ENCODE peak calls at places on chromosome 16, in nine cellular contexts. S is cardiac fibroblast, R is Panc1, T is GM12865, O is fibroblast of the aortic adventitia, H is coronary artery, X is Calu3, A is neural progenitor cell, J is right atrium auricular region. B is an unnamed sample.

GRCh38 chr16:83400234-83400633 is 407.5 kb upstream of the HSBP1 start:
- DNase-seq in H (no peak), T (no peak), J (no peak), X (no peak), A (peak; percentile 35), R (no peak), S (no peak), O (no peak), B (no peak)

GRCh38 chr16:54651440-54651839 is 279.2 kb upstream of the IRX5 start:
- DNase-seq in J (no peak), O (no peak), T (no peak), X (no peak), R (no peak), H (no peak), S (no peak), A (peak; percentile 93), B (no peak)

GRCh38 chr16:67701420-67701819 is 17.7 kb downstream of the GFOD2 start:
- DNase-seq in H (no peak), J (no peak), T (no peak), O (no peak), X (no peak), R (no peak), A (no peak), S (no peak), B (no peak)

GRCh38 chr16:19808061-19808621 is 76.5 kb downstream of the GPRC5B start:
- DNase-seq in J (no peak), O (peak; percentile 52), R (no peak), T (peak; percentile 54), A (peak; percentile 43), X (peak; percentile 85), S (peak; percentile 64), H (no peak), B (no peak)

GRCh38 chr16:17801024-17801423 is 330.3 kb upstream of the XYLT1 start:
- DNase-seq in O (peak; percentile 46), X (no peak), T (no peak), J (no peak), S (no peak), R (no peak), H (no peak), A (no peak), B (no peak)

GRCh38 chr16:66900721-66901441 is 17.8 kb downstream of the CDH16 start:
- DNase-seq in T (no peak), X (no peak), O (peak; percentile 55), A (no peak), H (no peak), S (no peak), J (no peak), R (no peak), B (no peak)

GRCh38 chr16:5916711-5917191 is 819.2 kb upstream of the EEF2KMT start:
- DNase-seq in O (no peak), X (peak; percentile 21), H (no peak), J (no peak), T (no peak), S (no peak), R (no peak), A (peak; percentile 61), B (no peak)

GRCh38 chr16:19878760-19879159 is 5.9 kb downstream of the GPRC5B start:
- DNase-seq in H (no peak), O (no peak), A (no peak), T (no peak), S (no peak), R (no peak), J (no peak), X (no peak), B (no peak)

GRCh38 chr16:27588052-27588451 is 38.1 kb downstream of the KATNIP start:
- DNase-seq in H (no peak), A (no peak), O (no peak), J (no peak), X (no peak), T (no peak), R (no peak), S (no peak), B (no peak)

GRCh38 chr16:29198231-29198630 is 208.3 kb downstream of the NPIPB11 start:
- DNase-seq in R (no peak), H (no peak), T (no peak), X (no peak), A (no peak), J (peak; percentile 26), S (no peak), O (no peak), B (no peak)

GRCh38 chr16:29192329-29193247 is 207.7 kb downstream of the LAT start:
- DNase-seq in R (no peak), S (no peak), X (no peak), A (no peak), T (no peak), H (peak; percentile 66), J (peak; percentile 52), O (no peak), B (no peak)
- TF ChIP-seq CTCF in R (no peak), S (peak; percentile 8), X (peak; percentile 49), A (no peak), T (peak; percentile 9), H (no peak), J (no peak), O (peak; percentile 21), B (no peak)

GRCh38 chr16:22186517-22186916 is 19.6 kb upstream of the EEF2K start:
- DNase-seq in O (no peak), A (peak; percentile 73), S (no peak), T (no peak), X (no peak), H (no peak), J (no peak), R (no peak), B (peak; percentile 55)

GRCh38 chr16:22183335-22183734 is 21.0 kb downstream of the SDR42E2 start:
- DNase-seq in R (no peak), J (no peak), O (no peak), X (no peak), T (no peak), H (no peak), S (no peak), A (no peak), B (no peak)

GRCh38 chr16:22181843-22182242 is 19.5 kb downstream of the SDR42E2 start:
- DNase-seq in R (no peak), X (no peak), T (no peak), S (no peak), O (no peak), H (no peak), A (no peak), J (no peak), B (no peak)

GRCh38 chr16:22184615-22184968 is 21.5 kb upstream of the EEF2K start:
- DNase-seq in H (no peak), T (peak; percentile 31), J (no peak), O (no peak), X (no peak), R (no peak), S (no peak), A (no peak), B (no peak)

GRCh38 chr16:22183901-22184614 is 21.8 kb downstream of the SDR42E2 start:
- DNase-seq in O (no peak), H (no peak), J (no peak), A (peak; percentile 53), S (no peak), R (no peak), X (no peak), T (peak; percentile 46), B (no peak)
- TF ChIP-seq CTCF in O (peak; percentile 6), H (no peak), J (no peak), A (peak; percentile 42), S (peak; percentile 44), R (peak; percentile 23), X (no peak), T (peak; percentile 54), B (no peak)

GRCh38 chr16:30075503-30076275 is at the start of gene PPP4C:
- DNase-seq in S (peak; percentile 91), R (no peak), T (peak; percentile 92), H (peak; percentile 90), X (peak; percentile 95), A (peak; percentile 96), J (peak; percentile 92), O (peak; percentile 85), B (peak; percentile 95)
- TF ChIP-seq CTCF in S (no peak), R (no peak), T (no peak), H (no peak), X (no peak), A (peak; percentile 9), J (peak; percentile 4), O (peak; percentile 9), B (peak; percentile 29)

DNA sequence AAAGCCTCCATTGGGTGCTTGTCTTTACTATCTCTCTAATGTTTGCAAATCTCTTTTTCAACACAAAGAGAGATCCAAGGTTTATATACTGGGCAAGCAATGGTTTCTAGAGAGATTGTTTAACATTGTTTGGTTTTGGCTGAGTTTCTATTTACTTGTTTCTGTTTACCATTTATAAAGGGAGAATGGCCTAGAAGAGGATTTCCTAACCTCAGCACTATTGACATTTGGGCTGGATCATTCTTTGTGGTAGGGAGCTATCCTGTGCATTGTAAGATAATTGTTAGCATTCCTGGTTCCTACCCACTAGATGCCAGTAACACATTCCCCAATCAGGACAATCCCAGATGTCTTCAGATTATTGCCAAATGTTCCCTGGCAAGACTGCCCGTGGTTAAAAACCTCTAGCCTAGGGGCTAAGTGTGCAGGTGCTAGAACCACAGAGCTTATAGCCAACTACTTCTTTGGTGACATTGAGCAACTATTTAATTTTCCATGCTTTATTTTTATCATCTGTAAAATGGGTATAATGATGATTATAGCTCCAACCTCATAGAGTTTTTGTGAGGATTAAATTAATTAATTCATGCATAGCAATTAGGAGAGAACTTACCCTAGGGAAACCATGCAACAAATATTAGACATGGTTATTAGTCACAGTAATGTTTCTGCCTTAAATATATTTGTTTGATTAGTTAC is 413.9 kb upstream of the MAF start:
- DNase-seq in A (no peak), X (no peak), R (no peak), O (no peak), J (no peak), T (no peak), H (no peak), S (no peak), B (no peak)
- TF ChIP-seq CTCF in A (no peak), X (no peak), R (no peak), O (no peak), J (no peak), T (no peak), H (no peak), S (no peak), B (no peak)

GRCh38 chr16:89599451-89599858 is 14.0 kb upstream of the DPEP1 start:
- DNase-seq in R (no peak), H (no peak), J (no peak), T (peak; percentile 58), S (no peak), O (no peak), A (peak; percentile 66), X (peak; percentile 64), B (peak; percentile 83)
- TF ChIP-seq CTCF in R (peak; percentile 75), H (no peak), J (no peak), T (peak; percentile 41), S (peak; percentile 42), O (peak; percentile 35), A (peak; percentile 59), X (peak; percentile 35), B (peak; percentile 31)

DNA sequence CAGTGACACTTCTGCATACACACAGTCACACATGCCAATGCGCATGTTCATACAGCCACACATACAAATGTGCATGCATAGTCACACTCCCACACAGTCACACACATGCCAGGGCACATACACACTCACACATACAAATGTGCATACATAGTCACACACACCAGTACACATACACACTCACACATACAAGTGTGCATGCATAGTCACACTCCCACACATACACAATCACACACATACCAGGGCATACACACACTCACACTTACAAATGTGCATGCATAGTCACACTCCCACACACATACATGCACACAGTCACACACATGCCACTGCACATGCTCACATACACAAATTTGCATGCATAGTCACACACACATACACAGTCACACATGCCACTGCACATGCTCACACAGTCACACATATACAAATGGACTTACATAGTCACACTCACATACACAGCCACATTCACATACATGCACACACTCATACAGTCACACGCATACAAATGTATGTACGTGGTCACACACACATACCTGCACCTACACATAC is 84.2 kb downstream of the SOCS1 start:
- DNase-seq in T (no peak), R (no peak), X (no peak), O (no peak), J (no peak), A (no peak), H (no peak), S (no peak), B (no peak)
- TF ChIP-seq CTCF in T (no peak), R (no peak), X (no peak), O (no peak), J (no peak), A (no peak), H (no peak), S (no peak), B (no peak)

B was measured in glutamatergic neuron.